ENCODE peak calls at places on chromosomes 6 and 20, in six cellular contexts. One of them, this sample, is unnamed.

GRCh38 chr20:58478141-58478805 is 36.9 kb downstream of the APCDD1L start:
- DNase-seq in NCI-H2081: no peak
- DNase-seq in left lobe of liver: no peak
- DNase-seq in HFF-Myc: no peak
- DNase-seq in sciatic nerve: no peak
- DNase-seq in A172: no peak
- DNase-seq in this sample: no peak

GRCh38 chr20:2693996-2694471 is 1.5 kb downstream of the EBF4 start:
- DNase-seq in A172: no peak
- DNase-seq in NCI-H2081: no peak
- DNase-seq in left lobe of liver: peak; percentile 41
- DNase-seq in sciatic nerve: no peak
- DNase-seq in HFF-Myc: no peak
- DNase-seq in this sample: no peak

GRCh38 chr6:89050155-89050554 is 30.4 kb upstream of the PNRC1 start:
- DNase-seq in NCI-H2081: no peak
- DNase-seq in HFF-Myc: no peak
- DNase-seq in sciatic nerve: peak; percentile 77
- DNase-seq in left lobe of liver: peak; percentile 73
- DNase-seq in A172: no peak
- DNase-seq in this sample: peak; percentile 78

GRCh38 chr20:48284837-48285236 is 499.6 kb upstream of the SULF2 start:
- DNase-seq in left lobe of liver: no peak
- DNase-seq in A172: peak; percentile 74
- DNase-seq in sciatic nerve: no peak
- DNase-seq in HFF-Myc: no peak
- DNase-seq in NCI-H2081: no peak
- DNase-seq in this sample: no peak

GRCh38 chr6:26336355-26337198 is 28.4 kb upstream of the BTN3A2 start:
- DNase-seq in A172: peak; percentile 89
- DNase-seq in left lobe of liver: no peak
- DNase-seq in sciatic nerve: no peak
- DNase-seq in NCI-H2081: no peak
- DNase-seq in HFF-Myc: peak; percentile 74
- DNase-seq in this sample: no peak

GRCh38 chr20:40650707-40651106 is 38.3 kb downstream of the MAFB start:
- DNase-seq in NCI-H2081: no peak
- DNase-seq in sciatic nerve: no peak
- DNase-seq in left lobe of liver: no peak
- DNase-seq in A172: no peak
- DNase-seq in HFF-Myc: no peak
- DNase-seq in this sample: no peak

GRCh38 chr20:61901421-61902212 is 164.1 kb downstream of the TAF4 start:
- DNase-seq in left lobe of liver: no peak
- DNase-seq in NCI-H2081: no peak
- DNase-seq in A172: peak; percentile 58
- DNase-seq in sciatic nerve: no peak
- DNase-seq in HFF-Myc: no peak
- DNase-seq in this sample: no peak

GRCh38 chr20:57325632-57326356 is 3.8 kb upstream of the SPO11 start:
- DNase-seq in A172: no peak
- DNase-seq in NCI-H2081: no peak
- DNase-seq in HFF-Myc: no peak
- DNase-seq in left lobe of liver: no peak
- DNase-seq in sciatic nerve: no peak
- DNase-seq in this sample: no peak

This sample was measured in HL-60.